ENCODE peak calls at places on chromosomes 13 and 19, in six cellular contexts. One of them, this sample, is unnamed.

GRCh38 chr13:80276371-80277289 is 64.3 kb downstream of the SPRY2 start:
- DNase-seq in iris pigment epithelial cell: peak
- DNase-seq in upper lobe of right lung: no peak
- DNase-seq in Calu3: no peak
- DNase-seq in activated CD8-positive, alpha-beta T cell treated with anti-CD3 and anti-CD28 coated beads, Interleukin-2, amount 10 ng/mL, durations not matched to agents 7 days and 5 days: no peak
- DNase-seq in progenitor cell of endocrine pancreas: no peak
- DNase-seq in this sample: no peak

GRCh38 chr13:57858376-57858775 is 226.8 kb downstream of the PCDH17 start:
- DNase-seq in upper lobe of right lung: no peak
- DNase-seq in activated CD8-positive, alpha-beta T cell treated with anti-CD3 and anti-CD28 coated beads, Interleukin-2, amount 10 ng/mL, durations not matched to agents 7 days and 5 days: no peak
- DNase-seq in progenitor cell of endocrine pancreas: no peak
- DNase-seq in iris pigment epithelial cell: no peak
- DNase-seq in Calu3: no peak
- DNase-seq in this sample: no peak

GRCh38 chr13:99311748-99312492 is 4.7 kb upstream of the GPR183 start:
- DNase-seq in Calu3: no peak
- DNase-seq in activated CD8-positive, alpha-beta T cell treated with anti-CD3 and anti-CD28 coated beads, Interleukin-2, amount 10 ng/mL, durations not matched to agents 7 days and 5 days: no peak
- DNase-seq in iris pigment epithelial cell: no peak
- DNase-seq in progenitor cell of endocrine pancreas: no peak
- DNase-seq in upper lobe of right lung: no peak
- DNase-seq in this sample: no peak

GRCh38 chr19:11089254-11090013 is at the start of gene LDLR:
- DNase-seq in Calu3: peak
- DNase-seq in activated CD8-positive, alpha-beta T cell treated with anti-CD3 and anti-CD28 coated beads, Interleukin-2, amount 10 ng/mL, durations not matched to agents 7 days and 5 days: peak
- DNase-seq in progenitor cell of endocrine pancreas: peak
- DNase-seq in iris pigment epithelial cell: peak
- DNase-seq in upper lobe of right lung: peak
- DNase-seq in this sample: peak

GRCh38 chr19:17966115-17966455 is 822 bp upstream of the KCNN1 start:
- DNase-seq in activated CD8-positive, alpha-beta T cell treated with anti-CD3 and anti-CD28 coated beads, Interleukin-2, amount 10 ng/mL, durations not matched to agents 7 days and 5 days: no peak
- DNase-seq in upper lobe of right lung: no peak
- DNase-seq in progenitor cell of endocrine pancreas: no peak
- DNase-seq in Calu3: no peak
- DNase-seq in iris pigment epithelial cell: no peak
- DNase-seq in this sample: no peak

GRCh38 chr13:33072282-33072681 is 56.1 kb downstream of the KL start:
- DNase-seq in upper lobe of right lung: no peak
- DNase-seq in iris pigment epithelial cell: no peak
- DNase-seq in progenitor cell of endocrine pancreas: no peak
- DNase-seq in activated CD8-positive, alpha-beta T cell treated with anti-CD3 and anti-CD28 coated beads, Interleukin-2, amount 10 ng/mL, durations not matched to agents 7 days and 5 days: no peak
- DNase-seq in Calu3: no peak
- DNase-seq in this sample: no peak

GRCh38 chr13:44004881-44005280 is 125.2 kb downstream of the LACC1 start:
- DNase-seq in activated CD8-positive, alpha-beta T cell treated with anti-CD3 and anti-CD28 coated beads, Interleukin-2, amount 10 ng/mL, durations not matched to agents 7 days and 5 days: no peak
- DNase-seq in iris pigment epithelial cell: peak
- DNase-seq in Calu3: no peak
- DNase-seq in progenitor cell of endocrine pancreas: no peak
- DNase-seq in upper lobe of right lung: no peak
- DNase-seq in this sample: no peak

GRCh38 chr13:46721054-46721453 is 75.9 kb downstream of the ESD start:
- DNase-seq in activated CD8-positive, alpha-beta T cell treated with anti-CD3 and anti-CD28 coated beads, Interleukin-2, amount 10 ng/mL, durations not matched to agents 7 days and 5 days: peak
- DNase-seq in iris pigment epithelial cell: peak
- DNase-seq in upper lobe of right lung: no peak
- DNase-seq in progenitor cell of endocrine pancreas: no peak
- DNase-seq in Calu3: peak
- DNase-seq in this sample: peak

GRCh38 chr13:51125495-51126226 is 14.6 kb upstream of the C13orf42 start:
- DNase-seq in iris pigment epithelial cell: peak
- DNase-seq in upper lobe of right lung: peak
- DNase-seq in Calu3: peak
- DNase-seq in activated CD8-positive, alpha-beta T cell treated with anti-CD3 and anti-CD28 coated beads, Interleukin-2, amount 10 ng/mL, durations not matched to agents 7 days and 5 days: peak
- DNase-seq in progenitor cell of endocrine pancreas: no peak
- DNase-seq in this sample: peak

GRCh38 chr13:46743191-46743590 is 53.8 kb downstream of the ESD start:
- DNase-seq in iris pigment epithelial cell: peak
- DNase-seq in upper lobe of right lung: no peak
- DNase-seq in Calu3: no peak
- DNase-seq in progenitor cell of endocrine pancreas: no peak
- DNase-seq in activated CD8-positive, alpha-beta T cell treated with anti-CD3 and anti-CD28 coated beads, Interleukin-2, amount 10 ng/mL, durations not matched to agents 7 days and 5 days: no peak
- DNase-seq in this sample: no peak

GRCh38 chr19:32691952-32692726 is 518 bp downstream of the NUDT19 start:
- DNase-seq in activated CD8-positive, alpha-beta T cell treated with anti-CD3 and anti-CD28 coated beads, Interleukin-2, amount 10 ng/mL, durations not matched to agents 7 days and 5 days: peak
- DNase-seq in Calu3: peak
- DNase-seq in progenitor cell of endocrine pancreas: no peak
- DNase-seq in iris pigment epithelial cell: peak
- DNase-seq in upper lobe of right lung: peak
- DNase-seq in this sample: peak

GRCh38 chr19:52007436-52007804 is 591 bp downstream of the ZNF615 start:
- DNase-seq in progenitor cell of endocrine pancreas: no peak
- DNase-seq in upper lobe of right lung: no peak
- DNase-seq in Calu3: peak
- DNase-seq in activated CD8-positive, alpha-beta T cell treated with anti-CD3 and anti-CD28 coated beads, Interleukin-2, amount 10 ng/mL, durations not matched to agents 7 days and 5 days: no peak
- DNase-seq in iris pigment epithelial cell: no peak
- DNase-seq in this sample: no peak

GRCh38 chr19:18606281-18607221 is at the start of gene CRLF1:
- DNase-seq in Calu3: no peak
- DNase-seq in activated CD8-positive, alpha-beta T cell treated with anti-CD3 and anti-CD28 coated beads, Interleukin-2, amount 10 ng/mL, durations not matched to agents 7 days and 5 days: no peak
- DNase-seq in upper lobe of right lung: no peak
- DNase-seq in progenitor cell of endocrine pancreas: no peak
- DNase-seq in iris pigment epithelial cell: no peak
- DNase-seq in this sample: no peak

GRCh38 chr13:112055417-112056206 is 11.3 kb upstream of the SOX1 start:
- DNase-seq in progenitor cell of endocrine pancreas: no peak
- DNase-seq in upper lobe of right lung: no peak
- DNase-seq in iris pigment epithelial cell: no peak
- DNase-seq in Calu3: no peak
- DNase-seq in activated CD8-positive, alpha-beta T cell treated with anti-CD3 and anti-CD28 coated beads, Interleukin-2, amount 10 ng/mL, durations not matched to agents 7 days and 5 days: no peak
- DNase-seq in this sample: no peak

GRCh38 chr19:51887522-51888498 is at the start of gene ZNF577:
- DNase-seq in upper lobe of right lung: peak
- DNase-seq in activated CD8-positive, alpha-beta T cell treated with anti-CD3 and anti-CD28 coated beads, Interleukin-2, amount 10 ng/mL, durations not matched to agents 7 days and 5 days: peak
- DNase-seq in progenitor cell of endocrine pancreas: peak
- DNase-seq in iris pigment epithelial cell: peak
- DNase-seq in Calu3: peak
- DNase-seq in this sample: peak

GRCh38 chr19:46723471-46723870 is 6.6 kb upstream of the PRKD2 start:
- DNase-seq in iris pigment epithelial cell: no peak
- DNase-seq in upper lobe of right lung: no peak
- DNase-seq in Calu3: no peak
- DNase-seq in progenitor cell of endocrine pancreas: no peak
- DNase-seq in activated CD8-positive, alpha-beta T cell treated with anti-CD3 and anti-CD28 coated beads, Interleukin-2, amount 10 ng/mL, durations not matched to agents 7 days and 5 days: no peak
- DNase-seq in this sample: no peak

GRCh38 chr19:49637865-49638350 is 2.0 kb downstream of the RRAS start:
- DNase-seq in progenitor cell of endocrine pancreas: no peak
- DNase-seq in iris pigment epithelial cell: peak
- DNase-seq in activated CD8-positive, alpha-beta T cell treated with anti-CD3 and anti-CD28 coated beads, Interleukin-2, amount 10 ng/mL, durations not matched to agents 7 days and 5 days: no peak
- DNase-seq in Calu3: peak
- DNase-seq in upper lobe of right lung: peak
- DNase-seq in this sample: peak

GRCh38 chr19:36528921-36529518 is 949 bp upstream of the ZNF260 start:
- DNase-seq in progenitor cell of endocrine pancreas: no peak
- DNase-seq in upper lobe of right lung: no peak
- DNase-seq in Calu3: no peak
- DNase-seq in activated CD8-positive, alpha-beta T cell treated with anti-CD3 and anti-CD28 coated beads, Interleukin-2, amount 10 ng/mL, durations not matched to agents 7 days and 5 days: peak
- DNase-seq in iris pigment epithelial cell: peak
- DNase-seq in this sample: no peak

GRCh38 chr13:72820156-72820897 is 38.4 kb downstream of the PIBF1 start:
- DNase-seq in activated CD8-positive, alpha-beta T cell treated with anti-CD3 and anti-CD28 coated beads, Interleukin-2, amount 10 ng/mL, durations not matched to agents 7 days and 5 days: no peak
- DNase-seq in progenitor cell of endocrine pancreas: no peak
- DNase-seq in upper lobe of right lung: no peak
- DNase-seq in iris pigment epithelial cell: peak
- DNase-seq in Calu3: no peak
- DNase-seq in this sample: no peak

GRCh38 chr13:48400090-48400694 is 12.7 kb downstream of the LPAR6 start:
- DNase-seq in Calu3: no peak
- DNase-seq in progenitor cell of endocrine pancreas: no peak
- DNase-seq in activated CD8-positive, alpha-beta T cell treated with anti-CD3 and anti-CD28 coated beads, Interleukin-2, amount 10 ng/mL, durations not matched to agents 7 days and 5 days: no peak
- DNase-seq in upper lobe of right lung: no peak
- DNase-seq in iris pigment epithelial cell: no peak
- DNase-seq in this sample: no peak